ENCODE peak calls at places on chromosomes 12 and 14, in ten cellular contexts. One of them, this sample, is unnamed.

GRCh38 chr14:61671086-61671485 is 24.2 kb upstream of the HIF1A start:
- DNase-seq in cardiac muscle cell: peak; percentile 25
- DNase-seq in mucosa of gallbladder: no peak
- DNase-seq in head of caudate nucleus: no peak
- DNase-seq in ascending aorta: no peak
- DNase-seq in tibial nerve: no peak
- DNase-seq in IMR-90: no peak
- DNase-seq in EL: no peak
- DNase-seq in LoVo: no peak
- DNase-seq in NCI-H774: no peak
- DNase-seq in this sample: no peak

GRCh38 chr12:26009593-26009992 is 51.1 kb downstream of the RASSF8 start:
- DNase-seq in tibial nerve: no peak
- DNase-seq in cardiac muscle cell: no peak
- DNase-seq in mucosa of gallbladder: no peak
- DNase-seq in LoVo: no peak
- DNase-seq in head of caudate nucleus: no peak
- DNase-seq in IMR-90: no peak
- DNase-seq in NCI-H774: no peak
- DNase-seq in EL: no peak
- DNase-seq in ascending aorta: no peak
- DNase-seq in this sample: no peak

GRCh38 chr12:109993091-109993490 is 3.1 kb downstream of the GIT2 start:
- DNase-seq in LoVo: no peak
- DNase-seq in IMR-90: no peak
- DNase-seq in head of caudate nucleus: no peak
- DNase-seq in EL: no peak
- DNase-seq in ascending aorta: no peak
- DNase-seq in cardiac muscle cell: no peak
- DNase-seq in NCI-H774: no peak
- DNase-seq in tibial nerve: no peak
- DNase-seq in mucosa of gallbladder: no peak
- DNase-seq in this sample: no peak

GRCh38 chr12:72273499-72273837 is 1.3 kb downstream of the TRHDE start:
- DNase-seq in NCI-H774: no peak
- DNase-seq in IMR-90: no peak
- DNase-seq in LoVo: no peak
- DNase-seq in head of caudate nucleus: no peak
- DNase-seq in EL: no peak
- DNase-seq in mucosa of gallbladder: no peak
- DNase-seq in tibial nerve: no peak
- DNase-seq in cardiac muscle cell: no peak
- DNase-seq in ascending aorta: no peak
- DNase-seq in this sample: no peak

GRCh38 chr14:22319526-22320352 is 269.3 kb downstream of the DAD1 start:
- DNase-seq in cardiac muscle cell: peak; percentile 72
- DNase-seq in LoVo: peak; percentile 57
- DNase-seq in EL: peak; percentile 32
- DNase-seq in NCI-H774: peak; percentile 27
- DNase-seq in ascending aorta: peak; percentile 73
- DNase-seq in tibial nerve: peak; percentile 48
- DNase-seq in IMR-90: peak; percentile 61
- DNase-seq in mucosa of gallbladder: peak; percentile 62
- DNase-seq in head of caudate nucleus: no peak
- DNase-seq in this sample: peak; percentile 39

GRCh38 chr12:32615441-32615840 is 63.7 kb upstream of the DNM1L start:
- DNase-seq in IMR-90: no peak
- DNase-seq in cardiac muscle cell: no peak
- DNase-seq in mucosa of gallbladder: no peak
- DNase-seq in ascending aorta: no peak
- DNase-seq in head of caudate nucleus: no peak
- DNase-seq in LoVo: peak; percentile 8
- DNase-seq in NCI-H774: no peak
- DNase-seq in EL: no peak
- DNase-seq in tibial nerve: no peak
- DNase-seq in this sample: no peak

GRCh38 chr12:79687711-79688270 is 3.0 kb downstream of the PAWR start:
- DNase-seq in ascending aorta: no peak
- DNase-seq in LoVo: no peak
- DNase-seq in mucosa of gallbladder: no peak
- DNase-seq in tibial nerve: no peak
- DNase-seq in NCI-H774: no peak
- DNase-seq in cardiac muscle cell: peak; percentile 11
- DNase-seq in head of caudate nucleus: no peak
- DNase-seq in IMR-90: peak; percentile 4
- DNase-seq in EL: no peak
- DNase-seq in this sample: peak; percentile 26

GRCh38 chr12:3275171-3276041 is 198.2 kb downstream of the TSPAN9 start:
- DNase-seq in mucosa of gallbladder: peak; percentile 72
- DNase-seq in IMR-90: peak; percentile 66
- DNase-seq in cardiac muscle cell: peak; percentile 77
- DNase-seq in ascending aorta: peak; percentile 88
- DNase-seq in head of caudate nucleus: peak; percentile 78
- DNase-seq in EL: peak; percentile 66
- DNase-seq in NCI-H774: peak; percentile 64
- DNase-seq in tibial nerve: peak; percentile 71
- DNase-seq in LoVo: peak; percentile 68
- DNase-seq in this sample: peak; percentile 32

GRCh38 chr12:90099288-90099687 is 390.6 kb upstream of the ATP2B1 start:
- DNase-seq in mucosa of gallbladder: no peak
- DNase-seq in LoVo: no peak
- DNase-seq in ascending aorta: no peak
- DNase-seq in IMR-90: peak; percentile 59
- DNase-seq in head of caudate nucleus: no peak
- DNase-seq in cardiac muscle cell: no peak
- DNase-seq in EL: peak; percentile 12
- DNase-seq in tibial nerve: no peak
- DNase-seq in NCI-H774: no peak
- DNase-seq in this sample: no peak

GRCh38 chr14:77612011-77612620 is 4.3 kb downstream of the SPTLC2 start:
- DNase-seq in tibial nerve: no peak
- DNase-seq in mucosa of gallbladder: no peak
- DNase-seq in LoVo: peak; percentile 14
- DNase-seq in EL: peak; percentile 78
- DNase-seq in head of caudate nucleus: no peak
- DNase-seq in IMR-90: peak; percentile 71
- DNase-seq in cardiac muscle cell: peak; percentile 62
- DNase-seq in ascending aorta: no peak
- DNase-seq in NCI-H774: no peak
- DNase-seq in this sample: no peak

GRCh38 chr12:55683676-55684075 is 24.0 kb downstream of the ITGA7 start:
- DNase-seq in ascending aorta: peak; percentile 61
- DNase-seq in mucosa of gallbladder: no peak
- DNase-seq in head of caudate nucleus: no peak
- DNase-seq in EL: no peak
- DNase-seq in NCI-H774: no peak
- DNase-seq in LoVo: no peak
- DNase-seq in IMR-90: no peak
- DNase-seq in cardiac muscle cell: no peak
- DNase-seq in tibial nerve: no peak
- DNase-seq in this sample: no peak

GRCh38 chr12:75270157-75270556 is 60.0 kb downstream of the CAPS2 start:
- DNase-seq in EL: no peak
- DNase-seq in mucosa of gallbladder: no peak
- DNase-seq in head of caudate nucleus: no peak
- DNase-seq in ascending aorta: no peak
- DNase-seq in cardiac muscle cell: no peak
- DNase-seq in tibial nerve: no peak
- DNase-seq in LoVo: no peak
- DNase-seq in NCI-H774: no peak
- DNase-seq in IMR-90: no peak
- DNase-seq in this sample: no peak

GRCh38 chr14:104296388-104297312 is 158.3 kb downstream of the KIF26A start:
- DNase-seq in ascending aorta: no peak
- DNase-seq in cardiac muscle cell: peak; percentile 12
- DNase-seq in LoVo: no peak
- DNase-seq in head of caudate nucleus: no peak
- DNase-seq in mucosa of gallbladder: no peak
- DNase-seq in tibial nerve: no peak
- DNase-seq in NCI-H774: no peak
- DNase-seq in IMR-90: no peak
- DNase-seq in EL: no peak
- DNase-seq in this sample: no peak

GRCh38 chr12:110619534-110619953 is 5.6 kb downstream of the TCTN1 start:
- DNase-seq in mucosa of gallbladder: no peak
- DNase-seq in head of caudate nucleus: no peak
- DNase-seq in NCI-H774: no peak
- DNase-seq in tibial nerve: no peak
- DNase-seq in IMR-90: peak; percentile 29
- DNase-seq in ascending aorta: no peak
- DNase-seq in cardiac muscle cell: no peak
- DNase-seq in EL: peak; percentile 13
- DNase-seq in LoVo: no peak
- DNase-seq in this sample: peak; percentile 49

GRCh38 chr14:89384636-89385035 is 32.4 kb downstream of the FOXN3 start:
- DNase-seq in EL: no peak
- DNase-seq in head of caudate nucleus: no peak
- DNase-seq in ascending aorta: peak; percentile 30
- DNase-seq in LoVo: no peak
- DNase-seq in IMR-90: no peak
- DNase-seq in cardiac muscle cell: no peak
- DNase-seq in mucosa of gallbladder: no peak
- DNase-seq in tibial nerve: no peak
- DNase-seq in NCI-H774: no peak
- DNase-seq in this sample: no peak

GRCh38 chr12:105455250-105455649 is 124.8 kb downstream of the C12orf75 start:
- DNase-seq in mucosa of gallbladder: no peak
- DNase-seq in tibial nerve: no peak
- DNase-seq in EL: no peak
- DNase-seq in IMR-90: no peak
- DNase-seq in LoVo: no peak
- DNase-seq in NCI-H774: no peak
- DNase-seq in ascending aorta: no peak
- DNase-seq in head of caudate nucleus: no peak
- DNase-seq in cardiac muscle cell: no peak
- DNase-seq in this sample: peak; percentile 62

GRCh38 chr12:48334807-48335206 is 15.9 kb downstream of the ZNF641 start:
- DNase-seq in NCI-H774: no peak
- DNase-seq in cardiac muscle cell: no peak
- DNase-seq in mucosa of gallbladder: no peak
- DNase-seq in LoVo: no peak
- DNase-seq in IMR-90: no peak
- DNase-seq in EL: no peak
- DNase-seq in head of caudate nucleus: no peak
- DNase-seq in ascending aorta: no peak
- DNase-seq in tibial nerve: no peak
- DNase-seq in this sample: no peak

GRCh38 chr12:47973870-47974269 is 10.5 kb downstream of the TMEM106C start:
- DNase-seq in NCI-H774: no peak
- DNase-seq in EL: no peak
- DNase-seq in mucosa of gallbladder: no peak
- DNase-seq in LoVo: no peak
- DNase-seq in cardiac muscle cell: no peak
- DNase-seq in head of caudate nucleus: no peak
- DNase-seq in tibial nerve: no peak
- DNase-seq in ascending aorta: no peak
- DNase-seq in IMR-90: no peak
- DNase-seq in this sample: no peak

GRCh38 chr12:122006186-122006926 is 15.3 kb upstream of the BCL7A start:
- DNase-seq in head of caudate nucleus: no peak
- DNase-seq in cardiac muscle cell: no peak
- DNase-seq in NCI-H774: no peak
- DNase-seq in LoVo: no peak
- DNase-seq in ascending aorta: no peak
- DNase-seq in IMR-90: no peak
- DNase-seq in EL: no peak
- DNase-seq in tibial nerve: no peak
- DNase-seq in mucosa of gallbladder: no peak
- DNase-seq in this sample: no peak

GRCh38 chr12:52871291-52871961 is 22.6 kb upstream of the KRT78 start:
- DNase-seq in NCI-H774: no peak
- DNase-seq in IMR-90: peak; percentile 73
- DNase-seq in ascending aorta: peak; percentile 72
- DNase-seq in cardiac muscle cell: peak; percentile 64
- DNase-seq in head of caudate nucleus: no peak
- DNase-seq in LoVo: peak; percentile 92
- DNase-seq in mucosa of gallbladder: no peak
- DNase-seq in tibial nerve: peak; percentile 46
- DNase-seq in EL: peak; percentile 96
- DNase-seq in this sample: peak; percentile 98

GRCh38 chr14:22002860-22003284 is 329.3 kb upstream of the OR4E1 start:
- DNase-seq in cardiac muscle cell: no peak
- DNase-seq in tibial nerve: no peak
- DNase-seq in mucosa of gallbladder: no peak
- DNase-seq in LoVo: no peak
- DNase-seq in EL: no peak
- DNase-seq in ascending aorta: no peak
- DNase-seq in head of caudate nucleus: no peak
- DNase-seq in NCI-H774: no peak
- DNase-seq in IMR-90: no peak
- DNase-seq in this sample: no peak

GRCh38 chr14:92253381-92253894 is 69.5 kb upstream of the SLC24A4 start:
- DNase-seq in ascending aorta: no peak
- DNase-seq in IMR-90: no peak
- DNase-seq in tibial nerve: no peak
- DNase-seq in NCI-H774: no peak
- DNase-seq in head of caudate nucleus: no peak
- DNase-seq in EL: no peak
- DNase-seq in LoVo: no peak
- DNase-seq in cardiac muscle cell: no peak
- DNase-seq in mucosa of gallbladder: no peak
- DNase-seq in this sample: no peak

GRCh38 chr12:10184261-10184843 is 5.5 kb downstream of the TMEM52B start:
- DNase-seq in mucosa of gallbladder: no peak
- DNase-seq in NCI-H774: no peak
- DNase-seq in ascending aorta: no peak
- DNase-seq in cardiac muscle cell: peak; percentile 69
- DNase-seq in head of caudate nucleus: no peak
- DNase-seq in LoVo: no peak
- DNase-seq in IMR-90: peak; percentile 95
- DNase-seq in tibial nerve: no peak
- DNase-seq in EL: peak; percentile 70
- DNase-seq in this sample: no peak

GRCh38 chr12:115199831-115200230 is 515.9 kb upstream of the TBX3 start:
- DNase-seq in NCI-H774: no peak
- DNase-seq in head of caudate nucleus: no peak
- DNase-seq in ascending aorta: no peak
- DNase-seq in EL: peak; percentile 15
- DNase-seq in mucosa of gallbladder: no peak
- DNase-seq in LoVo: no peak
- DNase-seq in tibial nerve: no peak
- DNase-seq in cardiac muscle cell: peak; percentile 62
- DNase-seq in IMR-90: peak; percentile 80
- DNase-seq in this sample: no peak

GRCh38 chr12:124532331-124532750 is 35.1 kb downstream of the NCOR2 start:
- DNase-seq in ascending aorta: no peak
- DNase-seq in IMR-90: no peak
- DNase-seq in tibial nerve: no peak
- DNase-seq in mucosa of gallbladder: no peak
- DNase-seq in LoVo: no peak
- DNase-seq in cardiac muscle cell: no peak
- DNase-seq in NCI-H774: no peak
- DNase-seq in EL: no peak
- DNase-seq in head of caudate nucleus: no peak
- DNase-seq in this sample: no peak

GRCh38 chr14:92997343-92998061 is 74.6 kb downstream of the CHGA start:
- DNase-seq in EL: no peak
- DNase-seq in mucosa of gallbladder: no peak
- DNase-seq in IMR-90: no peak
- DNase-seq in LoVo: no peak
- DNase-seq in tibial nerve: no peak
- DNase-seq in ascending aorta: no peak
- DNase-seq in head of caudate nucleus: no peak
- DNase-seq in NCI-H774: no peak
- DNase-seq in cardiac muscle cell: no peak
- DNase-seq in this sample: no peak

GRCh38 chr14:101964297-101965144 is at the start of gene DYNC1H1:
- DNase-seq in IMR-90: peak; percentile 94
- DNase-seq in cardiac muscle cell: peak; percentile 99
- DNase-seq in mucosa of gallbladder: peak; percentile 91
- DNase-seq in LoVo: peak; percentile 95
- DNase-seq in ascending aorta: peak; percentile 96
- DNase-seq in tibial nerve: peak; percentile 80
- DNase-seq in head of caudate nucleus: peak; percentile 93
- DNase-seq in NCI-H774: peak; percentile 94
- DNase-seq in EL: peak; percentile 93
- DNase-seq in this sample: peak; percentile 84

GRCh38 chr12:22667122-22667521 is 42.2 kb downstream of the ETNK1 start:
- DNase-seq in IMR-90: no peak
- DNase-seq in ascending aorta: no peak
- DNase-seq in NCI-H774: no peak
- DNase-seq in LoVo: no peak
- DNase-seq in cardiac muscle cell: no peak
- DNase-seq in EL: no peak
- DNase-seq in mucosa of gallbladder: no peak
- DNase-seq in head of caudate nucleus: no peak
- DNase-seq in tibial nerve: no peak
- DNase-seq in this sample: no peak